ENCODE peak calls at places on chromosome 5, in four cellular contexts. Y, O, N and L are unnamed samples.

GRCh38 chr5:169811023-169811422 is 169.3 kb downstream of the INSYN2B start:
- DNase-seq in Y (no peak), O (no peak), N (no peak), L (no peak)

GRCh38 chr5:100643473-100643872 is 108.3 kb downstream of the FAM174A start:
- DNase-seq in Y (no peak), O (no peak), N (no peak), L (no peak)

GRCh38 chr5:142783601-142784291 is 13.6 kb downstream of the ARHGAP26 start:
- DNase-seq in Y (peak; percentile 78), O (no peak), N (peak; percentile 47), L (no peak)

GRCh38 chr5:122454522-122454921 is 142.5 kb downstream of the SNCAIP start:
- DNase-seq in Y (no peak), O (no peak), N (no peak), L (no peak)

GRCh38 chr5:45385321-45386058 is 310.7 kb downstream of the HCN1 start:
- DNase-seq in Y (no peak), O (no peak), N (no peak), L (no peak)

GRCh38 chr5:32711693-32712462 is 757 bp downstream of the NPR3 start:
- DNase-seq in Y (no peak), O (no peak), N (no peak), L (peak; percentile 35)

GRCh38 chr5:132832612-132833011 is 2.2 kb upstream of the SHROOM1 start:
- DNase-seq in Y (no peak), O (no peak), N (no peak), L (no peak)

GRCh38 chr5:167710444-167711025 is 580.9 kb upstream of the WWC1 start:
- DNase-seq in Y (no peak), O (no peak), N (no peak), L (no peak)

GRCh38 chr5:56637321-56637920 is 177.9 kb upstream of the MAP3K1 start:
- DNase-seq in Y (no peak), O (no peak), N (no peak), L (no peak)

GRCh38 chr5:152532714-152533113 is 127.6 kb upstream of the NMUR2 start:
- DNase-seq in Y (no peak), O (no peak), N (peak; percentile 55), L (peak; percentile 16)

GRCh38 chr5:10542151-10542550 is 21.7 kb upstream of the ANKRD33B start:
- DNase-seq in Y (no peak), O (no peak), N (no peak), L (no peak)

GRCh38 chr5:14406554-14406849 is 175.1 kb upstream of the OTULINL start:
- DNase-seq in Y (no peak), O (no peak), N (no peak), L (no peak)

GRCh38 chr5:173638631-173639030 is 22.2 kb upstream of the BOD1 start:
- DNase-seq in Y (no peak), O (no peak), N (no peak), L (no peak)

GRCh38 chr5:132293992-132294727 is at the start of gene SLC22A4:
- DNase-seq in Y (peak; percentile 88), O (peak; percentile 97), N (peak; percentile 87), L (peak; percentile 83)

GRCh38 chr5:16508730-16509531 is 43.3 kb upstream of the ZNF622 start:
- DNase-seq in Y (no peak), O (no peak), N (no peak), L (no peak)

GRCh38 chr5:165673499-165673898 is 2168.1 kb downstream of the MAT2B start:
- DNase-seq in Y (no peak), O (no peak), N (no peak), L (no peak)

GRCh38 chr5:129852747-129853352 is 51.4 kb upstream of the CHSY3 start:
- DNase-seq in Y (peak; percentile 47), O (peak; percentile 85), N (peak; percentile 73), L (peak; percentile 88)

GRCh38 chr5:181221105-181221791 is 1.8 kb upstream of the TRIM41 start:
- DNase-seq in Y (peak; percentile 56), O (no peak), N (no peak), L (no peak)

GRCh38 chr5:71943874-71944273 is 163.4 kb upstream of the MAP1B start:
- DNase-seq in Y (no peak), O (no peak), N (no peak), L (no peak)

GRCh38 chr5:58477760-58478159 is 13.5 kb upstream of the GAPT start:
- DNase-seq in Y (no peak), O (no peak), N (no peak), L (no peak)

GRCh38 chr5:67043789-67044511 is 152.6 kb downstream of the CD180 start:
- DNase-seq in Y (no peak), O (no peak), N (no peak), L (no peak)

GRCh38 chr5:113447651-113448050 is 12.9 kb upstream of the TSSK1B start:
- DNase-seq in Y (no peak), O (peak; percentile 60), N (no peak), L (peak; percentile 50)

GRCh38 chr5:16051246-16051645 is 128.3 kb downstream of the MARCHF11 start:
- DNase-seq in Y (no peak), O (no peak), N (no peak), L (no peak)

GRCh38 chr5:91235194-91235793 is 147.8 kb downstream of the ARRDC3 start:
- DNase-seq in Y (no peak), O (no peak), N (no peak), L (no peak)